ENCODE peak calls at places on chromosomes 12 and 14, in eight cellular contexts. H is nucleus accumbens, D is NCI-H226, R is nephron progenitor cell, C is lower leg skin, B is neural crest cell, U is PC-9, V is amniotic epithelial cell. M is an unnamed sample.

GRCh38 chr12:115709410-115710065 is 568.0 kb downstream of the MED13L start:
- DNase-seq in H (no peak), D (no peak), R (peak), C (peak), B (no peak), U (no peak), V (no peak), M (no peak)

GRCh38 chr12:59677857-59678256 is 82.0 kb downstream of the SLC16A7 start:
- DNase-seq in H (no peak), D (no peak), R (no peak), C (no peak), B (no peak), U (no peak), V (no peak), M (no peak)

GRCh38 chr12:76124456-76124855 is 40.0 kb upstream of the NAP1L1 start:
- DNase-seq in H (no peak), D (peak), R (no peak), C (no peak), B (no peak), U (no peak), V (no peak), M (no peak)

GRCh38 chr12:7113389-7113871 is 4.4 kb upstream of the C1RL start:
- DNase-seq in H (no peak), D (no peak), R (peak), C (no peak), B (peak), U (no peak), V (peak), M (peak)

GRCh38 chr12:49706351-49707126 is 666 bp downstream of the FMNL3 start:
- DNase-seq in H (peak), D (no peak), R (peak), C (peak), B (peak), U (no peak), V (peak), M (no peak)

GRCh38 chr14:93113678-93114067 is 2.1 kb downstream of the ITPK1 start:
- DNase-seq in H (no peak), D (no peak), R (no peak), C (no peak), B (no peak), U (no peak), V (no peak), M (no peak)

GRCh38 chr12:28350502-28350901 is 160.2 kb downstream of the CCDC91 start:
- DNase-seq in H (no peak), D (no peak), R (no peak), C (no peak), B (no peak), U (no peak), V (peak), M (no peak)

GRCh38 chr12:4807116-4807783 is 87.0 kb downstream of the GALNT8 start:
- DNase-seq in H (no peak), D (no peak), R (no peak), C (no peak), B (no peak), U (no peak), V (no peak), M (peak)

GRCh38 chr12:110693731-110694130 is 4.8 kb upstream of the HVCN1 start:
- DNase-seq in H (no peak), D (no peak), R (no peak), C (peak), B (no peak), U (no peak), V (peak), M (no peak)

GRCh38 chr12:56087220-56087619 is 7.3 kb downstream of the ERBB3 start:
- DNase-seq in H (no peak), D (peak), R (no peak), C (no peak), B (no peak), U (peak), V (no peak), M (no peak)

GRCh38 chr12:19227190-19227879 is 97.8 kb downstream of the PLEKHA5 start:
- DNase-seq in H (no peak), D (no peak), R (no peak), C (no peak), B (no peak), U (no peak), V (no peak), M (no peak)

GRCh38 chr14:70808402-70809237 is 693 bp downstream of the MAP3K9 start:
- DNase-seq in H (no peak), D (peak), R (peak), C (no peak), B (peak), U (no peak), V (no peak), M (peak)

GRCh38 chr14:76282581-76282980 is 93.4 kb upstream of the ESRRB start:
- DNase-seq in H (no peak), D (no peak), R (no peak), C (no peak), B (no peak), U (no peak), V (no peak), M (no peak)

GRCh38 chr12:14554281-14555008 is 13.2 kb downstream of the PLBD1 start:
- DNase-seq in H (peak), D (no peak), R (no peak), C (peak), B (no peak), U (peak), V (no peak), M (no peak)

GRCh38 chr12:113961921-113962710 is 4.0 kb downstream of the RBM19 start:
- DNase-seq in H (no peak), D (no peak), R (no peak), C (no peak), B (no peak), U (no peak), V (peak), M (no peak)

GRCh38 chr14:62914873-62915272 is 130.4 kb downstream of the KCNH5 start:
- DNase-seq in H (no peak), D (no peak), R (no peak), C (no peak), B (no peak), U (no peak), V (no peak), M (no peak)

GRCh38 chr12:32039917-32040575 is 66.6 kb upstream of the BICD1 start:
- DNase-seq in H (no peak), D (peak), R (no peak), C (no peak), B (no peak), U (no peak), V (peak), M (no peak)

GRCh38 chr14:78701246-78701645 is 531.1 kb downstream of the NRXN3 start:
- DNase-seq in H (no peak), D (no peak), R (no peak), C (no peak), B (no peak), U (no peak), V (no peak), M (no peak)